ENCODE peak calls at places on chromosomes 4 and X, in five cellular contexts. P is heart right ventricle; S is GM12891; B is lower leg skin; Y is activated naive CD4-positive, alpha-beta T cell treated with anti-CD3 and anti-CD28 coated beads, Interleukin-2, amount 50 U/mL, for 16 hours. U is an unnamed sample.

GRCh38 chr4:59598233-59598618 is 1601.9 kb upstream of the ADGRL3 start:
- DNase-seq in P (no peak), S (no peak), B (no peak), Y (no peak), U (no peak)

GRCh38 chrX:154918060-154918483 is 31.9 kb downstream of the F8A1 start:
- DNase-seq in P (peak; percentile 60), S (no peak), B (peak; percentile 20), Y (peak; percentile 14), U (peak; percentile 9)

GRCh38 chrX:155086202-155086840 is 15.0 kb downstream of the BRCC3 start:
- DNase-seq in P (no peak), S (no peak), B (no peak), Y (peak; percentile 45), U (no peak)

GRCh38 chrX:48043056-48043455 is 28.4 kb downstream of the ZNF630 start:
- DNase-seq in P (no peak), S (no peak), B (no peak), Y (no peak), U (no peak)

GRCh38 chrX:77070108-77070918 is 376.9 kb upstream of the FGF16 start:
- DNase-seq in P (no peak), S (no peak), B (no peak), Y (no peak), U (no peak)

GRCh38 chr4:24857996-24858395 is 54.8 kb downstream of the CCDC149 start:
- DNase-seq in P (peak; percentile 16), S (no peak), B (no peak), Y (no peak), U (no peak)

GRCh38 chr4:1766336-1767057 is 26.6 kb upstream of the FGFR3 start:
- DNase-seq in P (no peak), S (no peak), B (no peak), Y (no peak), U (no peak)

GRCh38 chrX:3522016-3522690 is 175.7 kb upstream of the MXRA5 start:
- DNase-seq in P (no peak), S (no peak), B (no peak), Y (no peak), U (no peak)

GRCh38 chr4:147453561-147454141 is 27.2 kb upstream of the EDNRA start:
- DNase-seq in P (no peak), S (no peak), B (no peak), Y (no peak), U (no peak)

GRCh38 chr4:1579834-1580686 is 104.1 kb downstream of the FAM53A start:
- DNase-seq in P (peak; percentile 83), S (no peak), B (peak; percentile 90), Y (peak; percentile 87), U (peak; percentile 71)

GRCh38 chr4:13219971-13220370 is 264.2 kb downstream of the RAB28 start:
- DNase-seq in P (no peak), S (no peak), B (no peak), Y (no peak), U (no peak)

GRCh38 chrX:49111846-49112245 is 11.7 kb downstream of the GPKOW start:
- DNase-seq in P (no peak), S (no peak), B (no peak), Y (no peak), U (no peak)

GRCh38 chr4:187302456-187302855 is 578.8 kb upstream of the FAT1 start:
- DNase-seq in P (no peak), S (no peak), B (no peak), Y (no peak), U (no peak)

GRCh38 chr4:140239311-140239710 is 85.3 kb upstream of the MAML3 start:
- DNase-seq in P (no peak), S (no peak), B (no peak), Y (no peak), U (no peak)

GRCh38 chrX:9897761-9898161 is 69.4 kb upstream of the CLDN34 start:
- DNase-seq in P (no peak), S (no peak), B (no peak), Y (no peak), U (no peak)

GRCh38 chr4:40327340-40327739 is 7.8 kb upstream of the CHRNA9 start:
- DNase-seq in P (no peak), S (no peak), B (no peak), Y (no peak), U (no peak)